ENCODE peak calls at places on chromosomes 3 and 15, in six cellular contexts. One of them, this sample, is unnamed.

GRCh38 chr3:169659858-169660614 is 3.5 kb downstream of the MECOM start:
- DNase-seq in heart left ventricle: no peak
- DNase-seq in CD4-positive, alpha-beta T cell: no peak
- DNase-seq in naive thymus-derived CD4-positive, alpha-beta T cell: no peak
- DNase-seq in DND-41: no peak
- DNase-seq in K562: no peak
- DNase-seq in this sample: no peak

GRCh38 chr15:63969652-63970421 is 76.4 kb downstream of the DAPK2 start:
- DNase-seq in heart left ventricle: peak
- DNase-seq in CD4-positive, alpha-beta T cell: no peak
- DNase-seq in naive thymus-derived CD4-positive, alpha-beta T cell: no peak
- DNase-seq in DND-41: no peak
- DNase-seq in K562: no peak
- DNase-seq in this sample: no peak

GRCh38 chr3:197511130-197511529 is 44.6 kb downstream of the BDH1 start:
- DNase-seq in heart left ventricle: no peak
- DNase-seq in CD4-positive, alpha-beta T cell: no peak
- DNase-seq in naive thymus-derived CD4-positive, alpha-beta T cell: no peak
- DNase-seq in DND-41: no peak
- DNase-seq in K562: no peak
- DNase-seq in this sample: no peak

GRCh38 chr3:171181907-171182690 is 155.6 kb upstream of the SLC2A2 start:
- DNase-seq in heart left ventricle: no peak
- DNase-seq in CD4-positive, alpha-beta T cell: no peak
- DNase-seq in naive thymus-derived CD4-positive, alpha-beta T cell: no peak
- DNase-seq in DND-41: no peak
- DNase-seq in K562: peak
- DNase-seq in this sample: no peak

GRCh38 chr3:171101982-171102610 is 75.6 kb upstream of the SLC2A2 start:
- DNase-seq in heart left ventricle: no peak
- DNase-seq in CD4-positive, alpha-beta T cell: no peak
- DNase-seq in naive thymus-derived CD4-positive, alpha-beta T cell: no peak
- DNase-seq in DND-41: no peak
- DNase-seq in K562: no peak
- DNase-seq in this sample: no peak

GRCh38 chr3:23324745-23325144 is 121.6 kb downstream of the UBE2E2 start:
- DNase-seq in heart left ventricle: no peak
- DNase-seq in CD4-positive, alpha-beta T cell: no peak
- DNase-seq in naive thymus-derived CD4-positive, alpha-beta T cell: peak
- DNase-seq in DND-41: peak
- DNase-seq in K562: no peak
- DNase-seq in this sample: no peak

GRCh38 chr3:100637197-100637631 is 27.8 kb downstream of the ADGRG7 start:
- DNase-seq in heart left ventricle: no peak
- DNase-seq in CD4-positive, alpha-beta T cell: no peak
- DNase-seq in naive thymus-derived CD4-positive, alpha-beta T cell: no peak
- DNase-seq in DND-41: no peak
- DNase-seq in K562: no peak
- DNase-seq in this sample: no peak

GRCh38 chr15:82585072-82585471 is 44.8 kb upstream of the RPS17 start:
- DNase-seq in heart left ventricle: no peak
- DNase-seq in CD4-positive, alpha-beta T cell: no peak
- DNase-seq in naive thymus-derived CD4-positive, alpha-beta T cell: no peak
- DNase-seq in DND-41: no peak
- DNase-seq in K562: no peak
- DNase-seq in this sample: no peak

GRCh38 chr15:101488300-101489164 is 975 bp downstream of the PCSK6 start:
- DNase-seq in heart left ventricle: no peak
- DNase-seq in CD4-positive, alpha-beta T cell: no peak
- DNase-seq in naive thymus-derived CD4-positive, alpha-beta T cell: no peak
- DNase-seq in DND-41: no peak
- DNase-seq in K562: peak
- DNase-seq in this sample: no peak

DNA sequence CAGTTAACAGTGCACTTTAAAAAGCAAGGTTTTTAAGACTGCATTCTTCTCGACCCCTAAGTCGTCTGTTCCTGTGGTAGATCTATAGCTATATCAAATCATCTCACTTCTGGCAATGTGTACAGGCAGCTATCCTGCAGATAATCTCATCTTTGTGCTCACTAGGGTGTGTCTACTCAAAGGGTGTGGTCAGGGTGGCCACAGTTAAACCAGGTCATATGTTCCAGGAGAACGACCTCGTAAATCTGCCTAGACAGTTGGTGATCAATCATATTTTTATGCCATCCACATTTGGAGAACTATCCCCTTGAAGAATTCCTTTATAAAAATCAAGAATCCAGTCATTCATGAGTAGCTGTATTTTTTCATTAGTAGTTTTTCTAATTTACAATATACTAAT is 3.0 kb downstream of the VEPH1 start:
- DNase-seq in heart left ventricle: no peak
- DNase-seq in CD4-positive, alpha-beta T cell: no peak
- DNase-seq in naive thymus-derived CD4-positive, alpha-beta T cell: no peak
- DNase-seq in DND-41: no peak
- DNase-seq in K562: no peak
- DNase-seq in this sample: no peak
- H3K27ac ChIP-seq in heart left ventricle: no peak
- H3K27ac ChIP-seq in CD4-positive, alpha-beta T cell: no peak
- H3K27ac ChIP-seq in naive thymus-derived CD4-positive, alpha-beta T cell: no peak
- H3K27ac ChIP-seq in DND-41: no peak
- H3K27ac ChIP-seq in K562: no peak
- H3K27ac ChIP-seq in this sample: no peak

DNA sequence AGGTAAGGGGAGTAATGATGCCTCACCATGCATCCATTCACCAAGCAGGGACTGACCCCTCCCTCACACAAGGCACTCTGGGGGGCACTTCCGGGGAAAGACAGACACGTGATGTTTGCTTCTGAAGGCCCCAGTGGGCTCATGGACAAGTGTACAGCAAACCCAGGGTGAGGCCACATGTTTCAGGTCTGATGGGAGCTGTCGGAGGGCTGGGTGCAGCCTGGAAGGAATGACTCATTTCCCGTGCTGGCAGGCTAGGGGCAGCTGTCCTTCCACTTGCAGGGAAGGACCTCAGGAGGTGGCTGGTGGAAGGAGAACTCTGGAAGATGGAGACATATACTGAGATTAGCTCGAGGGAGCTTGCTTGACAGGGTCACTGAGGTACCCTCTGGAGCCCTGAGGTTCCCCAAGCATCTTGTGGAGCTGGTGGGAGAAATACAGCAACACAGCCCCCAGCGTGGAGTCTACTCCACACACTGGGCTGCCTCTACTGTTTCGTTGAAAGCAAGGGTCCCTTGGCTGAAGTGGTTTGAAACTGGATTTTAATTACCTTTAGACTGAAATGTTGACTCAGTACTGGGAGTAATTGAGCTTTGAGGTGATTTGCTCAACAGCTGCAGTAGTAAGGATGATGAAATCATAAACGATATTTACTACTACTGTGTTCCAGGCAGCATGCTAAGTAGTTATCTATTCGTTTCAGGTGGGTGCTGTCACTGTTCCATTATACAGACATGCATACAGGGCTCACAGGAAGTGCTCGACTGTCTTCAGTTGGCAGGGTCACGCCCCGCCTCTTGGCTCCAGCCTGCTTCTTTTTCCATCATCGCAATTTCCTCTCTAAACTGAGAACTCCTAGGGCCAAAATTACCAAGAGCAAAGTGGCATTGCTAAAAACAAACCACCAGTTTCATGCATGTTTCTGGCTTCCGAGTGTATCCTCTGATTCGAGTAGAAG is 230.4 kb downstream of the ADAMTS17 start:
- DNase-seq in heart left ventricle: peak
- DNase-seq in CD4-positive, alpha-beta T cell: no peak
- DNase-seq in naive thymus-derived CD4-positive, alpha-beta T cell: peak
- DNase-seq in DND-41: peak
- DNase-seq in K562: peak
- DNase-seq in this sample: no peak
- H3K27ac ChIP-seq in heart left ventricle: peak
- H3K27ac ChIP-seq in CD4-positive, alpha-beta T cell: no peak
- H3K27ac ChIP-seq in naive thymus-derived CD4-positive, alpha-beta T cell: peak
- H3K27ac ChIP-seq in DND-41: peak
- H3K27ac ChIP-seq in K562: no peak
- H3K27ac ChIP-seq in this sample: peak

GRCh38 chr3:71104586-71104985 is 478.9 kb downstream of the FOXP1 start:
- DNase-seq in heart left ventricle: no peak
- DNase-seq in CD4-positive, alpha-beta T cell: no peak
- DNase-seq in naive thymus-derived CD4-positive, alpha-beta T cell: no peak
- DNase-seq in DND-41: no peak
- DNase-seq in K562: no peak
- DNase-seq in this sample: no peak
- H3K27ac ChIP-seq in heart left ventricle: peak
- H3K27ac ChIP-seq in CD4-positive, alpha-beta T cell: no peak
- H3K27ac ChIP-seq in naive thymus-derived CD4-positive, alpha-beta T cell: no peak
- H3K27ac ChIP-seq in DND-41: no peak
- H3K27ac ChIP-seq in K562: no peak
- H3K27ac ChIP-seq in this sample: no peak

GRCh38 chr3:21055015-21055414 is 696.0 kb downstream of the ZNF385D start:
- DNase-seq in heart left ventricle: peak
- DNase-seq in CD4-positive, alpha-beta T cell: no peak
- DNase-seq in naive thymus-derived CD4-positive, alpha-beta T cell: no peak
- DNase-seq in DND-41: no peak
- DNase-seq in K562: no peak
- DNase-seq in this sample: no peak

GRCh38 chr3:21062724-21063436 is 688.1 kb downstream of the ZNF385D start:
- DNase-seq in heart left ventricle: peak
- DNase-seq in CD4-positive, alpha-beta T cell: no peak
- DNase-seq in naive thymus-derived CD4-positive, alpha-beta T cell: no peak
- DNase-seq in DND-41: no peak
- DNase-seq in K562: no peak
- DNase-seq in this sample: no peak

GRCh38 chr3:21054064-21054463 is 696.9 kb downstream of the ZNF385D start:
- DNase-seq in heart left ventricle: no peak
- DNase-seq in CD4-positive, alpha-beta T cell: no peak
- DNase-seq in naive thymus-derived CD4-positive, alpha-beta T cell: no peak
- DNase-seq in DND-41: no peak
- DNase-seq in K562: no peak
- DNase-seq in this sample: no peak

GRCh38 chr3:21056293-21056692 is 694.7 kb downstream of the ZNF385D start:
- DNase-seq in heart left ventricle: no peak
- DNase-seq in CD4-positive, alpha-beta T cell: no peak
- DNase-seq in naive thymus-derived CD4-positive, alpha-beta T cell: no peak
- DNase-seq in DND-41: no peak
- DNase-seq in K562: no peak
- DNase-seq in this sample: no peak

GRCh38 chr3:21059409-21059808 is 691.6 kb downstream of the ZNF385D start:
- DNase-seq in heart left ventricle: no peak
- DNase-seq in CD4-positive, alpha-beta T cell: no peak
- DNase-seq in naive thymus-derived CD4-positive, alpha-beta T cell: no peak
- DNase-seq in DND-41: no peak
- DNase-seq in K562: no peak
- DNase-seq in this sample: no peak
- H3K27ac ChIP-seq in heart left ventricle: no peak
- H3K27ac ChIP-seq in CD4-positive, alpha-beta T cell: no peak
- H3K27ac ChIP-seq in naive thymus-derived CD4-positive, alpha-beta T cell: no peak
- H3K27ac ChIP-seq in DND-41: no peak
- H3K27ac ChIP-seq in K562: no peak
- H3K27ac ChIP-seq in this sample: no peak

GRCh38 chr3:35065891-35066290 is 573.4 kb upstream of the ARPP21 start:
- DNase-seq in heart left ventricle: no peak
- DNase-seq in CD4-positive, alpha-beta T cell: no peak
- DNase-seq in naive thymus-derived CD4-positive, alpha-beta T cell: no peak
- DNase-seq in DND-41: no peak
- DNase-seq in K562: no peak
- DNase-seq in this sample: no peak
- H3K27ac ChIP-seq in heart left ventricle: no peak
- H3K27ac ChIP-seq in CD4-positive, alpha-beta T cell: no peak
- H3K27ac ChIP-seq in naive thymus-derived CD4-positive, alpha-beta T cell: no peak
- H3K27ac ChIP-seq in DND-41: no peak
- H3K27ac ChIP-seq in K562: no peak
- H3K27ac ChIP-seq in this sample: no peak

GRCh38 chr3:90145094-90145810 is 1037.8 kb downstream of the EPHA3 start:
- DNase-seq in heart left ventricle: no peak
- DNase-seq in CD4-positive, alpha-beta T cell: no peak
- DNase-seq in naive thymus-derived CD4-positive, alpha-beta T cell: no peak
- DNase-seq in DND-41: no peak
- DNase-seq in K562: no peak
- DNase-seq in this sample: no peak
- H3K27ac ChIP-seq in heart left ventricle: no peak
- H3K27ac ChIP-seq in CD4-positive, alpha-beta T cell: no peak
- H3K27ac ChIP-seq in naive thymus-derived CD4-positive, alpha-beta T cell: no peak
- H3K27ac ChIP-seq in DND-41: no peak
- H3K27ac ChIP-seq in K562: no peak
- H3K27ac ChIP-seq in this sample: no peak

GRCh38 chr3:188002626-188003138 is 151.3 kb upstream of the LPP start:
- DNase-seq in heart left ventricle: no peak
- DNase-seq in CD4-positive, alpha-beta T cell: no peak
- DNase-seq in naive thymus-derived CD4-positive, alpha-beta T cell: no peak
- DNase-seq in DND-41: no peak
- DNase-seq in K562: no peak
- DNase-seq in this sample: no peak
- H3K27ac ChIP-seq in heart left ventricle: no peak
- H3K27ac ChIP-seq in CD4-positive, alpha-beta T cell: no peak
- H3K27ac ChIP-seq in naive thymus-derived CD4-positive, alpha-beta T cell: no peak
- H3K27ac ChIP-seq in DND-41: peak
- H3K27ac ChIP-seq in K562: no peak
- H3K27ac ChIP-seq in this sample: no peak

DNA sequence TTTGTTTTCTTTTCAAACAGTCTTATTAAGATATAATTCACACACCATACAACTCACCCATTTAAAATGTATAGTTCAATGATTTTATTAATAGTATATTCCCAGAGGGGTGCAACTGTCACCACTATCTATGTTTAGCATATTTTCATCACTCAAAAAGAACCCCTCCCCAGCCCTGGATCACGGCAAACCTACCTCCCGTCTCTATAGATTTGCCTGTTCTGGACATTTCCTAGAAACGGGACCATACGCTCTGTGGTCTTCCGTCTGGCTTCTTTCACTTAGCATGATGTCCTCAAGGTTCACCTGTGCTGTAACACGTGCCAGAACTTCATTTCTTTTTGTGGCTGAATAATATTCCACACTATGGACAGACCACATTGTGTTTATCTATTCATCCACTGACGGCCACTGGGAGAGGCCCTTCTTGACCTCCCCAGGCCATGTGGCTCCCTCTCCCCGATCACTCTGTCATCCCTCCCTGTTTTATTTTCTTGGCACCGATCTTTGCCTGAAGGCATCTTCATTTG is 56.4 kb downstream of the IQSEC1 start:
- DNase-seq in heart left ventricle: no peak
- DNase-seq in CD4-positive, alpha-beta T cell: no peak
- DNase-seq in naive thymus-derived CD4-positive, alpha-beta T cell: no peak
- DNase-seq in DND-41: no peak
- DNase-seq in K562: no peak
- DNase-seq in this sample: no peak
- H3K27ac ChIP-seq in heart left ventricle: peak
- H3K27ac ChIP-seq in CD4-positive, alpha-beta T cell: peak
- H3K27ac ChIP-seq in naive thymus-derived CD4-positive, alpha-beta T cell: peak
- H3K27ac ChIP-seq in DND-41: peak
- H3K27ac ChIP-seq in K562: peak
- H3K27ac ChIP-seq in this sample: no peak